ENCODE peak calls at places on chromosomes 5 and 9, in four cellular contexts. E is K562, I is HCT116, A is GM12878. P is an unnamed sample.

GRCh38 chr5:91409304-91409703 is 26.2 kb upstream of the ARRDC3 start:
- DNase-seq in E (no peak), I (no peak), A (no peak), P (no peak)

GRCh38 chr5:65927497-65928340 is 1.3 kb downstream of the ERBIN start:
- DNase-seq in E (no peak), I (no peak), A (no peak), P (no peak)

GRCh38 chr9:85024374-85024773 is 354.8 kb downstream of the NTRK2 start:
- DNase-seq in E (no peak), A (no peak), I (no peak), P (no peak)

GRCh38 chr5:42950466-42951168 is 89.5 kb downstream of the ANXA2R start:
- DNase-seq in I (peak), E (peak), A (peak), P (no peak)

GRCh38 chr9:20426019-20426418 is 196.3 kb downstream of the MLLT3 start:
- DNase-seq in A (no peak), E (no peak), I (no peak), P (no peak)

GRCh38 chr5:177997846-177998245 is 1.8 kb upstream of the PROP1 start:
- DNase-seq in A (no peak), E (no peak), I (no peak), P (no peak)

GRCh38 chr9:116209406-116210116 is 56.0 kb downstream of the PAPPA start:
- DNase-seq in A (no peak), I (no peak), E (no peak), P (no peak)

GRCh38 chr9:127166651-127167524 is 44.5 kb upstream of the ANGPTL2 start:
- DNase-seq in E (peak), I (peak), A (peak), P (no peak)

GRCh38 chr9:5871785-5872184 is 18.9 kb upstream of the MLANA start:
- DNase-seq in A (no peak), I (no peak), E (no peak), P (no peak)

GRCh38 chr5:134590992-134591659 is 41.5 kb downstream of the SAR1B start:
- DNase-seq in E (no peak), A (no peak), I (peak), P (no peak)

GRCh38 chr9:133275105-133276000 is at the start of gene ABO:
- DNase-seq in E (peak), A (no peak), I (no peak), P (no peak)

GRCh38 chr5:154478224-154478565 is at the start of gene HAND1:
- DNase-seq in I (peak), A (no peak), E (peak), P (peak)

GRCh38 chr5:93512799-93513198 is 68.2 kb downstream of the NR2F1-AS1 start:
- DNase-seq in A (no peak), E (no peak), I (no peak), P (no peak)

GRCh38 chr5:22846686-22847085 is 6.5 kb downstream of the CDH12 start:
- DNase-seq in E (no peak), A (no peak), I (no peak), P (no peak)

GRCh38 chr5:98041661-98042060 is 731.8 kb upstream of the RGMB start:
- DNase-seq in A (no peak), E (no peak), I (no peak), P (no peak)

GRCh38 chr9:89642789-89643188 is 38.0 kb downstream of the GADD45G start:
- DNase-seq in E (no peak), I (no peak), A (no peak), P (no peak)
- TF ChIP-seq EGR1 in E (no peak), I (no peak), A (no peak), P (no peak)

DNA sequence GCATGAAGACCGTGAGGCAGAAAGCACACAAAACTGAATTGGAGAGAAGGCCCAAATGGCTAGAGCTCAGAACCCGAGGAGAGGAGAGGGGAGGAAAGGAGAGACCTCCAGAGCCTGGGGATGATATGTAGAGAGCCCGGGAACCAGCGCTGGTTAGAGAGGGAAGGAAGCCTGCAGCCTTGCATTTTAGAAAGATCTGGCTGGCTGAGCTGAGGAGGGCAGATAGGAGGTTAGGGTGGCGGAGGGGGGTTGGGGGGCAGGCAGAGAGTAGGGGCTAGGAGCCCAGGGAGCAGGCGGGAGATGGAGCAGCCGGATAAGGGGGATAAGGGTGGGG is 127.2 kb downstream of the C9orf50 start:
- DNase-seq in E (no peak), A (no peak), I (no peak), P (no peak)
- TF ChIP-seq EGR1 in E (no peak), A (no peak), I (no peak), P (no peak)

DNA sequence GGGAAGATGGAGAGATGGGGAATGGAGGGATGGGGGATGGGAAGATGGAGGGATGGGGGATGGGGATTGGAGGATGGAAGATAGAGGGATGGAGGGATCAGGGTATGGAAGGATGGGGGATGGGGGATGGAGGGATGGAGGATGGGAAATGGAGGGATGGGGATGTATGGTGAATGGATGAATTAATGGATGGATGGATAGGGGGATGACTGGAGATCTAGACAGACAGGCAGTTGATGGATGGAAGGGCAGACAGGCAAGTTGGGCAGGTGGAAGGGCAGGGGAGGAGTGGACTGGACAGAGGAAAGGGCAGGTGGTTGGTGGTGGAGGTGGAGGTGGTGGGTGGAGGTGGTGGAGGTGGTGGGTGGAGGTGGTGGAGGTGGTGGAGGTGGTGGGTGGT is 167.2 kb downstream of the C9orf50 start:
- DNase-seq in A (no peak), I (no peak), E (no peak), P (no peak)
- TF ChIP-seq EGR1 in A (no peak), I (no peak), E (peak), P (no peak)

GRCh38 chr9:93903886-93904648 is 51.1 kb downstream of the BARX1 start:
- DNase-seq in E (no peak), I (no peak), A (no peak), P (no peak)

GRCh38 chr9:93900971-93901861 is 53.9 kb downstream of the BARX1 start:
- DNase-seq in I (no peak), E (no peak), A (no peak), P (no peak)

GRCh38 chr9:93904649-93905472 is 50.3 kb downstream of the BARX1 start:
- DNase-seq in A (no peak), I (no peak), E (no peak), P (no peak)

GRCh38 chr9:93902051-93902779 is 52.9 kb downstream of the BARX1 start:
- DNase-seq in E (no peak), I (no peak), A (no peak), P (peak)

DNA sequence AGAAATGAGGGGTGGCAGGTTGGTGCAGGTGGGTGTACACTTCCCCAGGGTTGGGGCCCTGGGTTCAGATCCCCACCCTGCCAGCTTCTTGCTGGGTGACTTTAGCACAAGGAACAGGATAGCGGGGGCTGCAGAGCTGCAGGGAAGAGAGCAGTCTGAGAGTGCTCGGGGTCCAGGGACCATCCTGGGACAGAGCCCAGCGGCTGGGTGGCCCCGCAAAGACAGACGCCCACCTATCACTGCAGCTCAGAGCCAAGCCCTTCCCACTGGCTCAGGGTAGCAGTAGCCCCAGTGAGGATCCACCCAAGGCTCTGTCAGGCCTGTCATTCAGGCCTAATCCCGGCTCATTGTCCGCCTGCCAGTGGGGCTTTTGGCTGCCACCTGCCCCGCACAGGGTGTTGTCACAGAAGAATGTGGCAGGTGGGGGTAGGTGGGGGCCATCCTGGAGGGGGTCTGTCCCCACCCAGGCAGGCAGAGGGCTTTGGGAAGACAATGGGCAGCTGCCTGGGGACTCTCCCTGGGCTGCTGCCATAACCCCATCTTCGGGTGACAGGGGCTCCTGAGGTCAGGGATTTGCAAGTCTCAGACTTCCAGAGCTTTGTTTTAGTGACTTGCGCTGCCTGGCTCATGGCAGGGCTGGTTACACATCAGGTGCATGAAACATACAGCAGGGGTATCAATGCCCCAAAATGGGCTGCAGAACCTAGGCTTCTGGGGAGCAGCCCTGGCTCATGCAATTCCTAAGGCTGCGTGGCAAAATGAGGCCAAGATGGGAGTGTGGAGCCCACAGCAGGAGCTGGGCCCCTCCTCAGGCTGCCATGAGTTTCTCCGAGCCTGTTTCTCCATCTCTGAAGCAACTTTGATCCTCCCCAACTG is 52.1 kb downstream of the BARX1 start:
- DNase-seq in A (no peak), E (no peak), I (no peak), P (no peak)
- TF ChIP-seq EGR1 in A (no peak), E (no peak), I (no peak), P (no peak)

DNA sequence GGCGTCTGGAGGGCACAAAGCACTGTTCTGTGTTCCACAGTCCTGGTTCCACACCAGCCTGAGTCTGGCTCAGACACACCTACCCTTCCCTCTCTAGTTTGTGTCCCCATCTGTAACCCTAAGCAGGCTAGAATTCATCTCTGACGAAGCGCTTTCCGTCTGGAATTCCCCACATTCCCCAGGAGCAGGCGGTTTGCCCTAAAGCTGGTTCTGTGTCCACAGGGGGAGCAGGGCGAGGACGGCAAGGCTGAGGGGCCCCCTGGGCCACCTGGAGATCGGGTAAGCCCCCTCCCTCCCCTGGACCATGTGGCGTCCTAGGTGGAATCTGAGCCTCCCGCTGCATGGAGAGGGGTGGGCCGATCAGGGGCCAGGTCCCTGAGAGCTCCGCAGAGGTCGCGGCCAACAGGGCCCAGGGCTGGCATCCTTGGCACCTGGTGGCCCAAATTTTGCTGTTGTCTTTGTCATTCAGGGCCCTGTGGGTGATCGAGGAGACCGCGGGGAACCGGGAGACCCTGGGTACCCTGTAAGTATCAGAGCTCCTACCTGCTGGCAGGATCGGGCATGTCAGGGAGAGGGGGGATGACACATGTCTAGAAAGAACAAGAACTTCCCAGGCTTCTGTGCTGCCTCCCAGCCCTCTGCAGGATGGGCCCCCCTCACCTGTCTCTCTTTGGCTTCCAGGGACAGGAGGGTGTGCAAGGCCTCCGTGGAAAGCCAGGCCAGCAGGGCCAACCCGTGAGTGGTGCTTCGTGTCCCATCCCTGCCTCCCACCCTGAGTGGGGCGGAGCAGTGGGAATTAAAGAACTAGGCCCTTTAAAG is 34.5 kb upstream of the ORM1 start:
- DNase-seq in I (no peak), E (no peak), A (no peak), P (no peak)
- TF ChIP-seq EGR1 in I (no peak), E (no peak), A (no peak), P (no peak)

GRCh38 chr9:121633736-121634135 is 17.7 kb upstream of the DAB2IP start:
- DNase-seq in A (no peak), E (no peak), I (no peak), P (no peak)
- TF ChIP-seq EGR1 in A (no peak), E (no peak), I (no peak), P (no peak)

DNA sequence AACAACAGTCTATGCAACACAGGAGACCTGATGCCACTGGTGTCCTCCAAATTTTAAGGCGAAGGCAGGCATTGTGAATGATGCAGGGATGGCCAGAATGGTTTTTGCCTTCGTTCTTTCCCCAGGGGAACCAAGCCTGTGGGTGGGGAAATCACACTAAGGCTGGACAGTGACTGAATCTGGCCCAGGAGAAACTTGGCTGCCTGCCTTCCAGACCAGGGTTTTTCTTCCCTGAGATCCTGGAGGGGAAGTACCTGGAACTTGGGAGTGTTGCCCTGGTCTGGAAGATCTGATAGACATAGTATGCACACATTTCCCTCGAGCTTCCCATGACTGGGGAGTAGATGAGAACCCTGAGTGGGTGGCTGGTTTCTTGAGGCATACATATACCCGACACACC is 699 bp upstream of the IL11RA start:
- DNase-seq in E (no peak), I (no peak), A (no peak), P (no peak)
- TF ChIP-seq EGR1 in E (no peak), I (no peak), A (no peak), P (no peak)

GRCh38 chr5:40437452-40437861 is 242.3 kb upstream of the PTGER4 start:
- DNase-seq in I (no peak), A (no peak), E (no peak), P (no peak)
- TF ChIP-seq EGR1 in I (no peak), A (no peak), E (no peak), P (no peak)

GRCh38 chr5:125298258-125298657 is 551.8 kb upstream of the ZNF608 start:
- DNase-seq in A (no peak), E (no peak), I (no peak), P (no peak)
- TF ChIP-seq EGR1 in A (no peak), E (no peak), I (no peak), P (no peak)

P was measured in H1.